ENCODE peak calls at places on chromosomes 16 and 17, in four cellular contexts. N, Z, X and R are unnamed samples.

GRCh38 chr16:87412371-87412995 is 20.3 kb downstream of the MAP1LC3B start:
- DNase-seq in N (no peak), Z (no peak), X (no peak), R (no peak)

GRCh38 chr17:68290268-68290954 is 516 bp downstream of the SLC16A6 start:
- DNase-seq in N (no peak), Z (no peak), X (no peak), R (no peak)

GRCh38 chr17:9104370-9105041 is 83.2 kb downstream of the NTN1 start:
- DNase-seq in N (no peak), Z (no peak), X (no peak), R (no peak)

GRCh38 chr17:83116783-83117555 is 37.6 kb downstream of the METRNL start:
- DNase-seq in N (no peak), Z (no peak), X (no peak), R (no peak)

GRCh38 chr17:27808629-27809028 is 8.3 kb upstream of the NOS2 start:
- DNase-seq in N (no peak), Z (no peak), X (peak; percentile 24), R (no peak)

GRCh38 chr16:57265850-57266530 is 18.5 kb downstream of the PLLP start:
- DNase-seq in N (no peak), Z (peak; percentile 87), X (no peak), R (no peak)

GRCh38 chr17:83125515-83126274 is 46.3 kb downstream of the METRNL start:
- DNase-seq in N (peak; percentile 92), Z (no peak), X (no peak), R (no peak)

GRCh38 chr16:4647661-4647965 is 23.0 kb downstream of the MGRN1 start:
- DNase-seq in N (no peak), Z (no peak), X (no peak), R (no peak)

GRCh38 chr16:50763211-50763610 is 21.3 kb downstream of the CYLD start:
- DNase-seq in N (no peak), Z (no peak), X (no peak), R (no peak)

GRCh38 chr17:43556292-43556691 is 10.2 kb upstream of the ETV4 start:
- DNase-seq in N (peak; percentile 84), Z (peak; percentile 81), X (no peak), R (no peak)

GRCh38 chr16:72198641-72199250 is 26.8 kb upstream of the PMFBP1 start:
- DNase-seq in N (no peak), Z (no peak), X (no peak), R (no peak)

GRCh38 chr16:27346818-27347217 is 33.0 kb downstream of the IL4R start:
- DNase-seq in N (no peak), Z (peak; percentile 1), X (no peak), R (no peak)

GRCh38 chr16:27345201-27345600 is 31.4 kb downstream of the IL4R start:
- DNase-seq in N (no peak), Z (no peak), X (no peak), R (no peak)

GRCh38 chr16:27349276-27349675 is 35.5 kb downstream of the IL4R start:
- DNase-seq in N (no peak), Z (no peak), X (no peak), R (no peak)

GRCh38 chr16:27350006-27350405 is 36.2 kb downstream of the IL4R start:
- DNase-seq in N (no peak), Z (no peak), X (no peak), R (no peak)

DNA sequence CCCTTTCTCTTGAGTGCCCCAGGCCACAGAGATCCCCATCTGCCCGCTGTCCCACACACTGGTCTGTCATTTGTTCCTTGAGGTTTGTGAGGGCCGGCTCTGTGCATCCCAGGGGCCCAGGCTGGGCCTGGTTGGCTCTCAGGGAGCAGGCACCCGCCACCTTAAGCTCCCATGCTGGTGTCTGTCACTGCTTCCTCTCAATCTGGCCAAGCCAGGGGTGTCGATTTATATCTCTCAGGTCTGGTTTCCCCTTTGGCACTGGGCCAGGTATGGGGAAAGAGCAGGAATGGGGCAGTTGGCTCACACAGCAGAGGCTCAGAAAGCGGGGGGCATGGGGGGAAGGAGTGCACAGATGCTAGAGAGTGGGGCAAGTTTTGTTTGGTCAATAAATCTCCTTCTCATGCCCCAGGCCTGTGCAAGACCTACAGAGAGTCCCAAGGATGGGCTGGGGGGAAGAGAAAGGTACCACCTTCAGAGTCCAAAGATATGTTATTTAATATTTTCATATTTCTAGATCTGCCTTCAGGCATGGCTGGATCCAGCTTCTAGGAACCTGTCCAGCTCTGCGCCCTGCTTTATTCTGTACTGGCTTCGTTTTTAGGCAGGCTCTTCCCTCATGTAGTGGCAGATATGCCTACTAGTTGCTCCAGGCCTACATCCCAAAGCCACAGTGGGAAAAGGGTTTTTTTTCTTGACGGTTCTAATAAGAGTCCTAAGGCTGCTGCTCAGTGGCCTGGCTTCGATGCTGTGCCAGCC is 34.3 kb downstream of the IL4R start:
- DNase-seq in N (no peak), Z (peak; percentile 4), X (no peak), R (no peak)
- TF ChIP-seq POLR2AphosphoS5 in N (no peak), Z (no peak), X (no peak), R (no peak)

DNA sequence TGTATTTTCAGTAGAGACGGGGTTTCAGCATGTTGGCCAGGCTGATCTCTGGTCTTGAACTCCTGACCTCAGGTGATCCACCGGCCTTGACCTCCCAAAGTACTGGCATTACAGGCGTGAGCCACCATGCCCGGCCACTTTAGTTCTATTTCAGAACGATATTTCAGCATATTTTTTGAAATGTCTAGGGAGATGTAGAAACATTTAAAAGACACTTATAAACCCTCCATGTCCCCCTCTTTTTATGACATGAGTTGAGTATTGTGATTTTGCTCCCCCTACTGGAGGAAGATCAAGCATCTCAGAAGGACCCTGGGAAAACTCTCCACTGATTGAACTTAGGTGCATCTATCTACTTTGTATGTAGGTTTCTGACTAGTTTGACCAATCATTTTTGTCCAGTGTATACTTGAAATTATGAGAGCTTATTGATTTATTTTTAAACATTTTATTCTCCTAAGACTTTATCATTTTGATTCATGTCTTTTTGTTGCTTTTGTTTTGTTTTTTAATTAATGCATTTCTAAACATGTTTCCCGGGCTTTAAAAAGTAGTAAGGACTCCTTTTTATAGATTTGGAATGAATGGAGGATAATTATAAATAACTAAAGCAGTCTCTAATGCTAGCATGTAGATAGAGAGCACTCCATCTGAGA is 105.1 kb downstream of the CHD9 start:
- DNase-seq in N (peak; percentile 26), Z (peak; percentile 44), X (peak; percentile 20), R (peak; percentile 6)
- TF ChIP-seq SPI1 in N (no peak), Z (no peak), X (no peak), R (no peak)

DNA sequence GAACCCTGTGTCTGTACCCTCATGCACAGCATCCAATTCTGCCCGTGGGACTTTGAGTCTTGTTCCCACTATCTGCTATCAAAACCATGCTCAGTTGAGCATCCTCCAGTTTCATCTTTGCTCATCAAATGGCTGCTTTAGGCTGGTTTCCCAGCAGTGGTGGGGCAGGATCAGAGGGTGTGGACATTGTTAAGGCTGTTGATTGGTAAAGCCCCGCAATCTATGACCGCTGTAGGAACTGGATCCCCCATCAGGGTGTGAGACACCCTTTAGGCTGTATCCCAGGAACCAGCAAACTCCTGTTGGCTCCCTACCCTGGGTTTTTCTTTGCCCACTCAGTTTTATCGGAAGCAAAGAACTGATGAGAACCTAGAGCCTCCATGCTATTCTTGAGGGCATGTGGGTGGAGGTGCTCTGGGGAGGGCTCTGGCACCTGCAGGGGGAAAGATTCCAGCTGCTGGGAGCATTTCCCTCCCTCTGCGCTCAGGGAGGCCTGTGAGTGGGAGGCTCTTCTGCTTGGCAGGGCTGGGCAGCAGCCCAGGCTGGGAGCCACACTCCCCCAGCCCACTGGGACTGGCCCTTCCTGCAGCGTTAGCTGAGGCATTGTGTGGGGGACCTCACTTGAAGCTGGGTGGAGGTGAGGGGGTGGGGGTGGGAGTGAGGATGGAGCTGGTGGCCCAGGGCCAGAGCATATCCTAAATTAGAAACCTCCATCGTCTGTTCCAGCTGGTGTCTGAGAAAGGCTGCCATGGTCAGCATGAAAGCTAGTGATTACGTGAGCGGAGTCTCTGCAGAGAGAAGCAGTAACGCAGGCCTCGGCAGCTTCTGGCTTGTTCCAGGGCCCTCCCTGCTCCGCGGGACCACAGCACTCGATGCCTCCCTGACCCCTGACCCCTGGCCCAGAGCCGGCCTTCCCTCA is 160.6 kb downstream of the IRF8 start:
- DNase-seq in N (no peak), Z (no peak), X (no peak), R (no peak)
- TF ChIP-seq POLR2AphosphoS5 in N (no peak), Z (no peak), X (no peak), R (no peak)

DNA sequence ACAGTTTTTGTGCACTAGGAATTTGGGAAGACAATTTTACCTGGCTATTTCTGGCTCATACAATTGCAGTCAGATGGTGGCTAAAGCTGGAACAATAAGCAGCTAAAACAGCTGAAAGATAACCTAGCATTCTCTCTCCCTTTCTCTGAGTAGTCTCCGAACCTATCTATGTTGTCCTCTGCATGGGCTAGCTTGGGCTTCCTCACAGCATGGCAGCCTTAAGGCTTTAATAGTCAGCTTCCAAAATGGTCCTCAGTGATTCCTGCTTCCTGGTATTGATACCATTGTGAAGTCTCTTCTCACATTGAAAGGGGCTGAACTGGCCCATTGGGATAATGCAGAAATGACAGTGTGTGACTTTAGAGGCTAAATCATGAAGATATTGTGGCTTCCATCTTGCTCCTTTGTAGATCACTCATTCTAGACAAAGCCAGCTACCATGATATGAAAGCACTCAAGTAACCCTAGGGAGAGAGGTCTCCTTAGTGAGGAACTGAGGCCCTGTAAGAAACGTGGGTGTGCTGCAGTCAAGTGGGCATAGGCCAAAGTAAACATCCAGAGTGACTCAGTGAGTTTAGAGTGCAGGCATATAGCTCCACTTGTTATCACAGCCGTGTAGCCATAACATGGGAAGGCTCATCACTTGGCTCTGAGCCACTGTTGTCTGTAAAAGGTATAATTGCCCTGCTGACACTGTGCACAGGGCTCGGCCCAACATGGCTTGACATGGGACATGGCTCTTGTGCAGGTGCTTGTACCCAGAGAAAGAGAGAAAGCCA is 5.5 kb upstream of the VKORC1 start:
- DNase-seq in N (no peak), Z (no peak), X (no peak), R (no peak)
- TF ChIP-seq SPI1 in N (no peak), Z (no peak), X (no peak), R (no peak)

DNA sequence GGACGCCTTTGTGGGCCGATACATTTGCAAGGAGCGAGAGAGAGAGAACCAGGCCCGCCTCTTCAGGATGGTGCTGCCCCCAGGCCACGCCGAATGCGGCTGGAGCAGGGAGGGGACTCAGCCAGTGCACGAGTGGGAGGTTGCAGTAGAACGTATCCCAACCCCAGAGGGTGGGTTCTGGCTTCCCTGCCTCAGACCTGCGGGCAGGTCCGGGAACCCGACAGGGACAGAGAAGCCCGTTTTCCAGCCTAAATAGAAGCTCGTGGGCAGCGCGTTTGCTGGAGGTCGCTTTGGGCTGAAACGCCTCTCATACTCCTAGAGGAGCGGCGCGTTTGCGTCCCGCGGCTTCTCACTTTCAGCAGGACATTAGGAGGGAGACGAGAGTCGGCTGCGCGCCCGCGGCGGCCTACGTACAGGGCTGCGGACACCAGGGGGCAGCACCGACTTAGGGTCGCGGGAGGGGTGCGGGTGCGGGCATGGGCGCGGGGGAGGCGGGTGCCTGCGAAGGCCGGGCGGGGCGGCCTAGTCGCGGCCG is 11.0 kb downstream of the TBX2 start:
- DNase-seq in N (peak; percentile 40), Z (no peak), X (no peak), R (peak; percentile 38)
- TF ChIP-seq POLR2AphosphoS5 in N (no peak), Z (no peak), X (no peak), R (no peak)

GRCh38 chr16:46801428-46802049 is 29.4 kb downstream of the C16orf87 start:
- DNase-seq in N (no peak), Z (no peak), X (no peak), R (no peak)
- TF ChIP-seq SPI1 in N (no peak), Z (no peak), X (no peak), R (no peak)

DNA sequence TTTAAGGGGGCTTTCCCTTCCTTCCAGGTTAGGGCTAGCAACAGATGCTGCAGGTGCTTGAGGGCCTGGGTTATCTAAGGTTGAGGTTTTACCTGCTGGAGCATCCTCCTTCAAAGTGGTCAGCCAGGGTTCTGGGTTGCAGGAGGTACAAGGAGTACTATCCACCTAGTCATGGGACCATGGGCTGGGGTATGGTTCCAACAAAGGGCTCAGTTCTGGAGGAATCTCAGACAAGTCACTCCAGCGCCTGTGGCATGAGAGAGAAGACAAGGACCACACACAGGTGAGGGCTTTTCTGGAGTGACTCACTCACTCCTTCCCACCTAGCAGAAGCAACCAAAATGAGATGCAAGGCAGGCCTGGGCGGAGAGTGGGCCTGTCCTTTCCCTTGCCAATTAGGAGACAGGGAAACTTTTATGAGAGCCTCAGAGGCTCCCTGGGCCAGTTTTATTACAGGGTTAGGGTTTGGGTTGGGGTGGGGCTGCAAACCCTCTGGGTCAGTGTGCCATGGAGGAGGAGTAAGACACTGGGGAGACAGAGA is 2.2 kb downstream of the MYO19 start:
- DNase-seq in N (no peak), Z (no peak), X (no peak), R (no peak)
- TF ChIP-seq POLR2AphosphoS5 in N (no peak), Z (no peak), X (no peak), R (no peak)